ENCODE peak calls at places on chromosomes 11 and 22, in six cellular contexts. One of them, this sample, is unnamed.

GRCh38 chr11:74932169-74932568 is 16.7 kb downstream of the XRRA1 start:
- DNase-seq in HCT116: no peak
- DNase-seq in left lobe of liver: no peak
- DNase-seq in AG08395: no peak
- DNase-seq in sigmoid colon: no peak
- DNase-seq in heart right ventricle: no peak
- DNase-seq in this sample: no peak

GRCh38 chr11:14774738-14775137 is 117.3 kb downstream of the CYP2R1 start:
- DNase-seq in left lobe of liver: no peak
- DNase-seq in HCT116: no peak
- DNase-seq in heart right ventricle: no peak
- DNase-seq in AG08395: no peak
- DNase-seq in sigmoid colon: no peak
- DNase-seq in this sample: no peak

GRCh38 chr22:38080847-38081635 is 2.9 kb downstream of the SLC16A8 start:
- DNase-seq in HCT116: no peak
- DNase-seq in heart right ventricle: peak; percentile 59
- DNase-seq in left lobe of liver: no peak
- DNase-seq in AG08395: peak; percentile 39
- DNase-seq in sigmoid colon: no peak
- DNase-seq in this sample: no peak

GRCh38 chr22:50261615-50262459 is at the start of gene MAPK12:
- DNase-seq in sigmoid colon: no peak
- DNase-seq in left lobe of liver: no peak
- DNase-seq in HCT116: no peak
- DNase-seq in AG08395: peak; percentile 65
- DNase-seq in heart right ventricle: peak; percentile 59
- DNase-seq in this sample: no peak

GRCh38 chr11:64340671-64341335 is 799 bp downstream of the CCDC88B start:
- DNase-seq in heart right ventricle: peak; percentile 61
- DNase-seq in sigmoid colon: no peak
- DNase-seq in left lobe of liver: no peak
- DNase-seq in HCT116: no peak
- DNase-seq in AG08395: no peak
- DNase-seq in this sample: no peak

GRCh38 chr11:116366980-116367640 is 405.7 kb downstream of the BUD13 start:
- DNase-seq in AG08395: no peak
- DNase-seq in left lobe of liver: no peak
- DNase-seq in HCT116: no peak
- DNase-seq in sigmoid colon: no peak
- DNase-seq in heart right ventricle: no peak
- DNase-seq in this sample: no peak

GRCh38 chr22:37423283-37423682 is 4.0 kb downstream of the ELFN2 start:
- DNase-seq in HCT116: no peak
- DNase-seq in sigmoid colon: no peak
- DNase-seq in heart right ventricle: no peak
- DNase-seq in AG08395: no peak
- DNase-seq in left lobe of liver: no peak
- DNase-seq in this sample: no peak

GRCh38 chr11:38476808-38477565 is 1879.0 kb upstream of the RAG2 start:
- DNase-seq in HCT116: no peak
- DNase-seq in AG08395: no peak
- DNase-seq in sigmoid colon: no peak
- DNase-seq in left lobe of liver: no peak
- DNase-seq in heart right ventricle: no peak
- DNase-seq in this sample: no peak

GRCh38 chr11:15764948-15765347 is 591.4 kb downstream of the SOX6 start:
- DNase-seq in HCT116: no peak
- DNase-seq in AG08395: no peak
- DNase-seq in sigmoid colon: no peak
- DNase-seq in heart right ventricle: no peak
- DNase-seq in left lobe of liver: no peak
- DNase-seq in this sample: no peak

GRCh38 chr11:35605691-35606090 is 12.6 kb upstream of the FJX1 start:
- DNase-seq in left lobe of liver: no peak
- DNase-seq in HCT116: no peak
- DNase-seq in heart right ventricle: peak; percentile 13
- DNase-seq in AG08395: peak; percentile 55
- DNase-seq in sigmoid colon: no peak
- DNase-seq in this sample: no peak

GRCh38 chr11:88179141-88179540 is 3.9 kb upstream of the RAB38 start:
- DNase-seq in sigmoid colon: no peak
- DNase-seq in HCT116: no peak
- DNase-seq in AG08395: no peak
- DNase-seq in heart right ventricle: no peak
- DNase-seq in left lobe of liver: no peak
- DNase-seq in this sample: no peak

GRCh38 chr22:17954200-17954859 is 70.0 kb downstream of the MICAL3 start:
- DNase-seq in left lobe of liver: no peak
- DNase-seq in AG08395: no peak
- DNase-seq in HCT116: no peak
- DNase-seq in sigmoid colon: peak; percentile 28
- DNase-seq in heart right ventricle: no peak
- DNase-seq in this sample: peak; percentile 34

GRCh38 chr11:46588131-46588530 is 5.7 kb downstream of the AMBRA1 start:
- DNase-seq in HCT116: no peak
- DNase-seq in AG08395: no peak
- DNase-seq in left lobe of liver: no peak
- DNase-seq in heart right ventricle: no peak
- DNase-seq in sigmoid colon: no peak
- DNase-seq in this sample: no peak

GRCh38 chr11:1706634-1707400 is 9.8 kb downstream of the KRTAP5-6 start:
- DNase-seq in HCT116: no peak
- DNase-seq in heart right ventricle: no peak
- DNase-seq in left lobe of liver: peak; percentile 48
- DNase-seq in AG08395: no peak
- DNase-seq in sigmoid colon: no peak
- DNase-seq in this sample: no peak

GRCh38 chr11:19977941-19978340 is 182.3 kb downstream of the DBX1 start:
- DNase-seq in HCT116: no peak
- DNase-seq in left lobe of liver: no peak
- DNase-seq in sigmoid colon: peak; percentile 10
- DNase-seq in AG08395: no peak
- DNase-seq in heart right ventricle: no peak
- DNase-seq in this sample: no peak

GRCh38 chr11:96198466-96198808 is 144.6 kb downstream of the MAML2 start:
- DNase-seq in AG08395: no peak
- DNase-seq in HCT116: no peak
- DNase-seq in heart right ventricle: no peak
- DNase-seq in sigmoid colon: no peak
- DNase-seq in left lobe of liver: no peak
- DNase-seq in this sample: no peak

GRCh38 chr11:2685566-2686359 is 14.0 kb downstream of the KCNQ1OT1 start:
- DNase-seq in heart right ventricle: no peak
- DNase-seq in sigmoid colon: peak; percentile 26
- DNase-seq in HCT116: no peak
- DNase-seq in left lobe of liver: no peak
- DNase-seq in AG08395: no peak
- DNase-seq in this sample: no peak

GRCh38 chr11:62508336-62509058 is 38.1 kb downstream of the AHNAK start:
- DNase-seq in sigmoid colon: peak; percentile 96
- DNase-seq in heart right ventricle: peak; percentile 76
- DNase-seq in AG08395: peak; percentile 83
- DNase-seq in HCT116: peak; percentile 39
- DNase-seq in left lobe of liver: peak; percentile 61
- DNase-seq in this sample: peak; percentile 53

GRCh38 chr11:44654596-44654995 is 72.2 kb upstream of the TSPAN18 start:
- DNase-seq in heart right ventricle: no peak
- DNase-seq in sigmoid colon: no peak
- DNase-seq in AG08395: no peak
- DNase-seq in HCT116: no peak
- DNase-seq in left lobe of liver: no peak
- DNase-seq in this sample: no peak

GRCh38 chr22:19520007-19520406 is 4.2 kb downstream of the CLDN5 start:
- DNase-seq in heart right ventricle: no peak
- DNase-seq in sigmoid colon: no peak
- DNase-seq in AG08395: no peak
- DNase-seq in left lobe of liver: peak; percentile 39
- DNase-seq in HCT116: no peak
- DNase-seq in this sample: no peak

GRCh38 chr22:50320671-50321325 is 6.0 kb downstream of the DENND6B start:
- DNase-seq in sigmoid colon: no peak
- DNase-seq in AG08395: no peak
- DNase-seq in HCT116: no peak
- DNase-seq in left lobe of liver: no peak
- DNase-seq in heart right ventricle: no peak
- DNase-seq in this sample: no peak

GRCh38 chr11:92888701-92889100 is 80.8 kb upstream of the MTNR1B start:
- DNase-seq in heart right ventricle: no peak
- DNase-seq in left lobe of liver: no peak
- DNase-seq in HCT116: no peak
- DNase-seq in AG08395: no peak
- DNase-seq in sigmoid colon: no peak
- DNase-seq in this sample: no peak

GRCh38 chr22:38981659-38982007 is 514 bp upstream of the APOBEC3B start:
- DNase-seq in HCT116: no peak
- DNase-seq in sigmoid colon: no peak
- DNase-seq in heart right ventricle: no peak
- DNase-seq in AG08395: no peak
- DNase-seq in left lobe of liver: no peak
- DNase-seq in this sample: no peak

GRCh38 chr11:66723693-66724092 is 5.3 kb downstream of the SPTBN2 start:
- DNase-seq in sigmoid colon: no peak
- DNase-seq in AG08395: no peak
- DNase-seq in HCT116: no peak
- DNase-seq in left lobe of liver: no peak
- DNase-seq in heart right ventricle: no peak
- DNase-seq in this sample: no peak

GRCh38 chr11:79939111-79939510 is 498.3 kb upstream of the TENM4 start:
- DNase-seq in AG08395: no peak
- DNase-seq in heart right ventricle: no peak
- DNase-seq in HCT116: no peak
- DNase-seq in sigmoid colon: no peak
- DNase-seq in left lobe of liver: no peak
- DNase-seq in this sample: no peak

GRCh38 chr11:80838153-80838552 is 1397.3 kb upstream of the TENM4 start:
- DNase-seq in AG08395: no peak
- DNase-seq in left lobe of liver: no peak
- DNase-seq in HCT116: no peak
- DNase-seq in sigmoid colon: no peak
- DNase-seq in heart right ventricle: no peak
- DNase-seq in this sample: no peak

This sample was measured in ascending aorta.